ENCODE peak calls at places on chromosome 20, in seven cellular contexts. O is amniotic stem cell, X is Peyer's patch, C is PC-9, M is cardiac muscle cell, B is NCI-H526, N is left lung. V is an unnamed sample.

GRCh38 chr20:63238491-63239126 is 2.9 kb downstream of the BIRC7 start:
- DNase-seq in N (no peak), M (no peak), X (no peak), B (no peak), C (no peak), O (no peak), V (no peak)

GRCh38 chr20:60804918-60805631 is 447.0 kb upstream of the CDH4 start:
- DNase-seq in X (no peak), C (no peak), M (peak; percentile 25), O (no peak), N (no peak), B (no peak), V (no peak)

GRCh38 chr20:23152308-23152892 is 66.3 kb upstream of the CD93 start:
- DNase-seq in M (peak; percentile 91), N (peak; percentile 73), X (peak; percentile 64), B (no peak), O (peak; percentile 27), C (no peak), V (no peak)

GRCh38 chr20:3074812-3075211 is 3.4 kb downstream of the OXT start:
- DNase-seq in C (peak; percentile 75), M (no peak), X (no peak), N (no peak), O (no peak), B (no peak), V (no peak)

GRCh38 chr20:63738687-63739128 is 868 bp upstream of the SLC2A4RG start:
- DNase-seq in N (peak; percentile 91), X (peak; percentile 82), B (peak; percentile 83), O (no peak), C (no peak), M (peak; percentile 87), V (no peak)

GRCh38 chr20:4244700-4245485 is 229.5 kb upstream of the RNF24 start:
- DNase-seq in M (no peak), B (no peak), N (no peak), X (peak; percentile 71), O (no peak), C (no peak), V (no peak)

GRCh38 chr20:44962483-44962882 is 2.3 kb upstream of the TOMM34 start:
- DNase-seq in N (no peak), O (no peak), B (no peak), C (peak; percentile 62), M (no peak), X (no peak), V (no peak)

GRCh38 chr20:62449951-62450815 is 22.8 kb upstream of the RBBP8NL start:
- DNase-seq in N (no peak), X (peak; percentile 84), B (peak; percentile 34), C (no peak), M (no peak), O (no peak), V (no peak)

GRCh38 chr20:62355527-62356142 is 11.5 kb downstream of the LAMA5 start:
- DNase-seq in B (no peak), N (peak; percentile 65), M (no peak), C (no peak), O (no peak), X (no peak), V (no peak)

GRCh38 chr20:5680227-5680626 is 70.0 kb upstream of the SHLD1 start:
- DNase-seq in C (peak; percentile 84), N (no peak), B (no peak), O (no peak), M (no peak), X (no peak), V (no peak)

GRCh38 chr20:50191065-50191565 is 485 bp downstream of the CEBPB start:
- DNase-seq in C (no peak), B (peak; percentile 80), M (no peak), X (peak; percentile 85), O (no peak), N (peak; percentile 96), V (peak; percentile 80)